ENCODE peak calls at places on chromosomes 1 and 21, in nine cellular contexts. C is fibroblast of lung; R is right lobe of liver; D is K562; A is kidney; X is upper lobe of right lung; N is CD4-positive, alpha-beta T cell; H is transverse colon; U is CD4-positive, alpha-beta memory T cell. M is an unnamed sample.

GRCh38 chr21:17799414-17800164 is 19.6 kb downstream of the C21orf91 start:
- DNase-seq in C (no peak), R (no peak), D (no peak), A (no peak), X (no peak), N (no peak), H (no peak), U (peak; percentile 62), M (no peak)

GRCh38 chr1:10909697-10910489 is 102.6 kb upstream of the TARDBP start:
- DNase-seq in C (no peak), R (peak; percentile 53), D (peak; percentile 82), A (peak; percentile 79), X (peak; percentile 90), N (peak; percentile 71), H (peak; percentile 78), U (peak; percentile 63), M (peak; percentile 44)

GRCh38 chr1:212974735-212975606 is 24.6 kb downstream of the VASH2 start:
- DNase-seq in C (no peak), R (no peak), D (no peak), A (no peak), X (no peak), N (no peak), H (no peak), U (no peak), M (no peak)

GRCh38 chr1:153699116-153699515 is 20.6 kb downstream of the NPR1 start:
- DNase-seq in C (peak; percentile 34), R (no peak), D (peak; percentile 18), A (no peak), X (no peak), N (no peak), H (no peak), U (no peak), M (no peak)

GRCh38 chr1:216686860-216687545 is 36.2 kb downstream of the ESRRG start:
- DNase-seq in C (peak; percentile 34), R (no peak), D (no peak), A (no peak), X (no peak), N (no peak), H (no peak), U (no peak), M (no peak)

GRCh38 chr1:25847929-25848328 is 11.3 kb downstream of the AUNIP start:
- DNase-seq in C (no peak), R (no peak), D (no peak), A (no peak), X (no peak), N (no peak), H (no peak), U (no peak), M (no peak)

GRCh38 chr1:180693564-180694244 is 61.9 kb downstream of the XPR1 start:
- DNase-seq in C (no peak), R (no peak), D (no peak), A (no peak), X (no peak), N (no peak), H (no peak), U (no peak), M (no peak)

GRCh38 chr1:187244623-187245022 is 415.9 kb downstream of the PLA2G4A start:
- DNase-seq in C (no peak), R (no peak), D (no peak), A (no peak), X (no peak), N (no peak), H (no peak), U (no peak), M (no peak)

GRCh38 chr1:198267921-198268320 is 111.1 kb downstream of the NEK7 start:
- DNase-seq in C (peak; percentile 39), R (no peak), D (no peak), A (no peak), X (no peak), N (no peak), H (no peak), U (no peak), M (no peak)

GRCh38 chr1:109206324-109206723 is 7.4 kb upstream of the SARS1 start:
- DNase-seq in C (no peak), R (no peak), D (no peak), A (no peak), X (no peak), N (no peak), H (no peak), U (no peak), M (no peak)

GRCh38 chr21:35965699-35966098 is 94.6 kb downstream of the SETD4 start:
- DNase-seq in C (no peak), R (no peak), D (no peak), A (no peak), X (no peak), N (no peak), H (no peak), U (no peak), M (no peak)

GRCh38 chr1:16177306-16177705 is 21.4 kb upstream of the EPHA2 start:
- DNase-seq in C (no peak), R (no peak), D (no peak), A (no peak), X (no peak), N (no peak), H (no peak), U (no peak), M (no peak)

GRCh38 chr1:15295676-15296075 is 48.7 kb downstream of the FHAD1 start:
- DNase-seq in C (no peak), R (no peak), D (no peak), A (no peak), X (no peak), N (no peak), H (no peak), U (no peak), M (no peak)

GRCh38 chr1:30923597-30923996 is 15.0 kb upstream of the SDC3 start:
- DNase-seq in C (no peak), R (no peak), D (no peak), A (no peak), X (no peak), N (no peak), H (no peak), U (no peak), M (no peak)

GRCh38 chr1:217977943-217978342 is 307.1 kb upstream of the RRP15 start:
- DNase-seq in C (no peak), R (no peak), D (no peak), A (no peak), X (no peak), N (no peak), H (no peak), U (no peak), M (no peak)

GRCh38 chr1:239893127-239893731 is 198.5 kb upstream of the FMN2 start:
- DNase-seq in C (no peak), R (no peak), D (no peak), A (no peak), X (no peak), N (no peak), H (no peak), U (no peak), M (no peak)

GRCh38 chr21:40618216-40618615 is 228.7 kb downstream of the DSCAM start:
- DNase-seq in C (no peak), R (no peak), D (no peak), A (no peak), X (no peak), N (no peak), H (no peak), U (no peak), M (no peak)

GRCh38 chr1:92759361-92759760 is 25.5 kb downstream of the EVI5 start:
- DNase-seq in C (peak; percentile 79), R (no peak), D (no peak), A (no peak), X (no peak), N (no peak), H (no peak), U (no peak), M (no peak)

GRCh38 chr1:227886993-227887696 is 60.6 kb downstream of the WNT9A start:
- DNase-seq in C (peak; percentile 66), R (peak; percentile 21), D (no peak), A (peak; percentile 90), X (peak; percentile 73), N (peak; percentile 33), H (peak; percentile 62), U (no peak), M (peak; percentile 26)

GRCh38 chr1:73701816-73702215 is 496.2 kb downstream of the LRRIQ3 start:
- DNase-seq in C (no peak), R (no peak), D (no peak), A (no peak), X (no peak), N (no peak), H (no peak), U (no peak), M (no peak)
- H3K9me3 ChIP-seq in C (no peaks in the 10 kb centered on the region), R (no peaks in the 10 kb centered on the region), D (no peaks in the 10 kb centered on the region), A (no peaks in the 10 kb centered on the region), X (no peaks in the 10 kb centered on the region), N (no peaks in the 10 kb centered on the region), H (no peaks in the 10 kb centered on the region), U (no peaks in the 10 kb centered on the region), M (no peaks in the 10 kb centered on the region)

GRCh38 chr21:30248844-30249243 is 32.9 kb upstream of the CLDN8 start:
- DNase-seq in C (no peak), R (no peak), D (no peak), A (no peak), X (no peak), N (no peak), H (no peak), U (no peak), M (no peak)
- H3K9me3 ChIP-seq in C (no peaks in the 10 kb centered on the region), R (no peaks in the 10 kb centered on the region), D (no peaks in the 10 kb centered on the region), A (no peaks in the 10 kb centered on the region), X (no peaks in the 10 kb centered on the region), N (no peaks in the 10 kb centered on the region), H (no peaks in the 10 kb centered on the region), U (no peaks in the 10 kb centered on the region), M (no peaks in the 10 kb centered on the region)

GRCh38 chr21:31042080-31042464 is 3.8 kb upstream of the KRTAP19-8 start:
- DNase-seq in C (no peak), R (no peak), D (no peak), A (no peak), X (no peak), N (no peak), H (no peak), U (no peak), M (no peak)

GRCh38 chr21:31041295-31042079 is 3.2 kb upstream of the KRTAP19-8 start:
- DNase-seq in C (no peak), R (no peak), D (no peak), A (no peak), X (no peak), N (no peak), H (no peak), U (no peak), M (no peak)

GRCh38 chr21:31043495-31043894 is 5.2 kb upstream of the KRTAP19-8 start:
- DNase-seq in C (no peak), R (no peak), D (no peak), A (no peak), X (no peak), N (no peak), H (no peak), U (no peak), M (no peak)

GRCh38 chr21:31045841-31046240 is 7.6 kb upstream of the KRTAP19-8 start:
- DNase-seq in C (no peak), R (no peak), D (no peak), A (no peak), X (no peak), N (no peak), H (no peak), U (no peak), M (no peak)
- H3K9me3 ChIP-seq in C (no peaks in the 10 kb centered on the region), R (no peaks in the 10 kb centered on the region), D (no peaks in the 10 kb centered on the region), A (no peaks in the 10 kb centered on the region), X (no peaks in the 10 kb centered on the region), N (no peaks in the 10 kb centered on the region), H (no peaks in the 10 kb centered on the region), U (no peaks in the 10 kb centered on the region), M (peaks cover 2% of the 10 kb centered on the region)

GRCh38 chr1:53066433-53066832 is 4.4 kb downstream of the PODN start:
- DNase-seq in C (peak; percentile 69), R (no peak), D (no peak), A (no peak), X (no peak), N (no peak), H (no peak), U (no peak), M (no peak)
- H3K9me3 ChIP-seq in C (no peaks in the 10 kb centered on the region), R (no peaks in the 10 kb centered on the region), D (no peaks in the 10 kb centered on the region), A (no peaks in the 10 kb centered on the region), X (no peaks in the 10 kb centered on the region), N (no peaks in the 10 kb centered on the region), H (no peaks in the 10 kb centered on the region), U (no peaks in the 10 kb centered on the region), M (no peaks in the 10 kb centered on the region)

M was measured in T-helper 17 cell.